ENCODE peak calls at places on chromosomes 16 and 17, in five cellular contexts. T is activated CD8-positive, alpha-beta memory T cell treated with anti-CD3 and anti-CD28 coated beads, Interleukin-2, amount 50 U/mL, for 48 hours; D is C1 segment of cervical spinal cord; X is fibroblast of the aortic adventitia; L is NCI-H2081 treated with DMSO at 0.1 percent for 48 hours. H is an unnamed sample.

GRCh38 chr16:27547134-27547533 is 2.6 kb downstream of the GTF3C1 start:
- DNase-seq in D (no peak), T (no peak), L (no peak), X (peak), H (peak)

GRCh38 chr16:19223235-19223847 is 55.3 kb downstream of the SYT17 start:
- DNase-seq in D (no peak), L (no peak), T (peak), X (no peak), H (no peak)

GRCh38 chr16:85522517-85522841 is 90.6 kb upstream of the GSE1 start:
- DNase-seq in D (no peak), X (no peak), L (no peak), T (no peak), H (no peak)

GRCh38 chr16:84766978-84767773 is 52.6 kb upstream of the CRISPLD2 start:
- DNase-seq in X (no peak), T (no peak), L (no peak), D (no peak), H (no peak)

GRCh38 chr16:74667215-74667765 is 613 bp upstream of the RFWD3 start:
- DNase-seq in T (peak), X (peak), L (no peak), D (peak), H (no peak)

GRCh38 chr16:77327717-77328116 is 107.1 kb downstream of the ADAMTS18 start:
- DNase-seq in T (no peak), X (no peak), D (no peak), L (no peak), H (no peak)

GRCh38 chr16:83937922-83938875 is 14.8 kb upstream of the OSGIN1 start:
- DNase-seq in T (no peak), X (no peak), L (no peak), D (no peak), H (no peak)

GRCh38 chr16:50862818-50863672 is 121.2 kb downstream of the CYLD start:
- DNase-seq in T (no peak), L (no peak), X (no peak), D (peak), H (no peak)

GRCh38 chr17:44221862-44222111 is 2.3 kb upstream of the UBTF start:
- DNase-seq in X (no peak), L (no peak), D (no peak), T (no peak), H (no peak)

GRCh38 chr17:30780343-30780742 is 44.1 kb downstream of the CRLF3 start:
- DNase-seq in L (no peak), T (no peak), X (no peak), D (no peak), H (no peak)

GRCh38 chr16:66502020-66502913 is 47.7 kb downstream of the TK2 start:
- DNase-seq in L (no peak), T (no peak), D (no peak), X (peak), H (no peak)

GRCh38 chr16:68776821-68777485 is 39.9 kb downstream of the CDH1 start:
- DNase-seq in X (no peak), D (no peak), T (no peak), L (no peak), H (no peak)

GRCh38 chr17:13140750-13141149 is 122.9 kb upstream of the ELAC2 start:
- DNase-seq in X (peak), D (no peak), L (no peak), T (no peak), H (no peak)

GRCh38 chr17:47145351-47145750 is 43.7 kb downstream of the CDC27 start:
- DNase-seq in D (no peak), X (no peak), L (no peak), T (no peak), H (no peak)

GRCh38 chr16:49750341-49751011 is 105.4 kb downstream of the ZNF423 start:
- DNase-seq in T (no peak), D (no peak), X (peak), L (no peak), H (no peak)

GRCh38 chr16:2704166-2704982 is 15.7 kb downstream of the PRSS27 start:
- DNase-seq in T (no peak), D (no peak), L (no peak), X (no peak), H (no peak)

GRCh38 chr17:79624658-79625478 is 14.0 kb upstream of the RBFOX3 start:
- DNase-seq in L (no peak), D (no peak), X (no peak), T (peak), H (no peak)

GRCh38 chr16:52741386-52741785 is 194.4 kb upstream of the TOX3 start:
- DNase-seq in L (no peak), D (no peak), T (no peak), X (no peak), H (no peak)

GRCh38 chr17:50944054-50944901 is 78.1 kb upstream of the TOB1 start:
- DNase-seq in D (peak), X (no peak), T (peak), L (peak), H (no peak)

GRCh38 chr17:79189264-79189663 is 114.6 kb downstream of the ENGASE start:
- DNase-seq in D (no peak), T (no peak), L (no peak), X (no peak), H (no peak)

GRCh38 chr17:65418622-65419021 is 142.8 kb downstream of the AXIN2 start:
- DNase-seq in D (no peak), L (no peak), T (no peak), X (no peak), H (no peak)

GRCh38 chr16:81097230-81097629 is 1.0 kb upstream of the GCSH start:
- DNase-seq in X (no peak), L (no peak), T (no peak), D (no peak), H (no peak)

GRCh38 chr17:48539177-48539576 is 5.7 kb downstream of the HOXB2 start:
- DNase-seq in X (peak), D (no peak), T (no peak), L (no peak), H (peak)

GRCh38 chr16:22070361-22071351 is 21.7 kb upstream of the VWA3A start:
- DNase-seq in X (peak), T (no peak), D (no peak), L (no peak), H (no peak)

GRCh38 chr16:85627835-85628556 is 14.9 kb downstream of the GSE1 start:
- DNase-seq in T (no peak), L (no peak), X (no peak), D (no peak), H (no peak)

GRCh38 chr16:30028438-30029093 is 2.5 kb downstream of the TLCD3B start:
- DNase-seq in T (no peak), D (no peak), X (no peak), L (no peak), H (no peak)

GRCh38 chr17:76524598-76525512 is 12.7 kb downstream of the CYGB start:
- DNase-seq in X (peak), L (no peak), D (no peak), T (no peak), H (no peak)

GRCh38 chr16:86987746-86988670 is 329.2 kb downstream of the C16orf95 start:
- DNase-seq in X (no peak), D (no peak), T (no peak), L (no peak), H (no peak)

GRCh38 chr17:62062936-62063335 is 2.1 kb downstream of the MED13 start:
- DNase-seq in L (no peak), D (no peak), T (no peak), X (no peak), H (no peak)

GRCh38 chr16:19833176-19833575 is 51.5 kb downstream of the GPRC5B start:
- DNase-seq in L (no peak), D (no peak), X (no peak), T (no peak), H (no peak)

H was measured in epithelial cell of prostate.